ENCODE peak calls at places on chromosomes 1 and 21, in ten cellular contexts. E is thoracic aorta, C is pancreas, J is psoas muscle, M is Panc1, Z is BE2C, U is tibial artery, X is upper lobe of left lung, W is kidney, K is heart left ventricle. R is an unnamed sample. For H3K36me3, the result is how much of the 10 kb centered on the place peaks cover.

GRCh38 chr1:162822391-162823200 is 32.1 kb downstream of the HSD17B7 start:
- DNase-seq in E (no peak), C (no peak), J (no peak), M (no peak), Z (peak), U (no peak), X (peak), W (peak), K (no peak), R (peak)

GRCh38 chr1:12339861-12340557 is 110.2 kb downstream of the VPS13D start:
- DNase-seq in E (no peak), C (no peak), J (no peak), M (no peak), Z (no peak), U (no peak), X (no peak), W (no peak), K (no peak), R (no peak)

GRCh38 chr21:28590026-28590425 is 402.7 kb downstream of the LTN1 start:
- DNase-seq in E (no peak), C (no peak), J (no peak), M (no peak), Z (no peak), U (no peak), X (no peak), W (no peak), K (no peak), R (no peak)

GRCh38 chr21:46325073-46325912 is 1.3 kb downstream of the PCNT start:
- DNase-seq in E (no peak), C (peak), J (peak), M (no peak), Z (peak), U (peak), X (peak), W (peak), K (peak), R (peak)

GRCh38 chr1:29312469-29313466 is 76.4 kb downstream of the PTPRU start:
- DNase-seq in E (no peak), C (no peak), J (no peak), M (no peak), Z (no peak), U (no peak), X (no peak), W (no peak), K (no peak), R (no peak)

GRCh38 chr1:66292944-66293343 is 241.0 kb upstream of the SGIP1 start:
- DNase-seq in E (no peak), C (peak), J (no peak), M (no peak), Z (no peak), U (no peak), X (no peak), W (no peak), K (no peak), R (no peak)

GRCh38 chr1:2979191-2980072 is 41.8 kb upstream of the ACTRT2 start:
- DNase-seq in E (no peak), C (peak), J (no peak), M (no peak), Z (no peak), U (no peak), X (peak), W (peak), K (no peak), R (no peak)

GRCh38 chr21:43968410-43969114 is 43.5 kb upstream of the TRAPPC10 start:
- DNase-seq in E (no peak), C (no peak), J (peak), M (no peak), Z (no peak), U (no peak), X (peak), W (no peak), K (no peak), R (no peak)

GRCh38 chr1:93827128-93827527 is 51.9 kb downstream of the DNTTIP2 start:
- DNase-seq in E (no peak), C (no peak), J (no peak), M (no peak), Z (peak), U (no peak), X (no peak), W (no peak), K (no peak), R (no peak)

GRCh38 chr21:28106370-28106890 is 886.2 kb downstream of the LTN1 start:
- DNase-seq in E (no peak), C (no peak), J (no peak), M (no peak), Z (no peak), U (no peak), X (no peak), W (no peak), K (no peak), R (no peak)

GRCh38 chr1:98323906-98324358 is 337.6 kb upstream of the SNX7 start:
- DNase-seq in E (peak), C (no peak), J (no peak), M (peak), Z (no peak), U (peak), X (no peak), W (no peak), K (peak), R (peak)

GRCh38 chr21:30839304-30839703 is 9.7 kb upstream of the KRTAP7-1 start:
- DNase-seq in E (no peak), C (peak), J (no peak), M (no peak), Z (peak), U (no peak), X (no peak), W (no peak), K (no peak), R (no peak)

GRCh38 chr1:38489844-38490270 is 369.7 kb downstream of the RRAGC start:
- DNase-seq in E (no peak), C (peak), J (no peak), M (no peak), Z (peak), U (no peak), X (no peak), W (no peak), K (no peak), R (peak)

GRCh38 chr1:181807251-181807650 is 254.3 kb downstream of the ZNF648 start:
- DNase-seq in E (no peak), C (no peak), J (no peak), M (no peak), Z (no peak), U (no peak), X (no peak), W (no peak), K (no peak), R (no peak)

GRCh38 chr1:46450160-46450517 is 39.5 kb upstream of the DMBX1 start:
- DNase-seq in E (no peak), C (no peak), J (no peak), M (no peak), Z (no peak), U (no peak), X (no peak), W (no peak), K (no peak), R (no peak)

GRCh38 chr1:35281565-35281964 is 13.1 kb downstream of the ZMYM4 start:
- DNase-seq in E (no peak), C (no peak), J (no peak), M (no peak), Z (no peak), U (no peak), X (no peak), W (no peak), K (no peak), R (no peak)

GRCh38 chr1:236836157-236836556 is 41.1 kb downstream of the MTR start:
- DNase-seq in E (no peak), C (no peak), J (no peak), M (no peak), Z (no peak), U (no peak), X (no peak), W (no peak), K (no peak), R (no peak)
- H3K36me3 ChIP-seq in E (under half), C (under half), J (half or more), M (under half), Z (half or more), U (half or more), X (half or more), W (under half), K (under half), R (half or more)

GRCh38 chr1:147241955-147242448 is 482 bp upstream of the CHD1L start:
- DNase-seq in E (no peak), C (no peak), J (no peak), M (no peak), Z (no peak), U (no peak), X (no peak), W (no peak), K (no peak), R (no peak)
- H3K4me3 ChIP-seq in E (peak), C (peak), J (peak), M (peak), Z (peak), U (peak), X (peak), W (peak), K (peak), R (peak)

DNA sequence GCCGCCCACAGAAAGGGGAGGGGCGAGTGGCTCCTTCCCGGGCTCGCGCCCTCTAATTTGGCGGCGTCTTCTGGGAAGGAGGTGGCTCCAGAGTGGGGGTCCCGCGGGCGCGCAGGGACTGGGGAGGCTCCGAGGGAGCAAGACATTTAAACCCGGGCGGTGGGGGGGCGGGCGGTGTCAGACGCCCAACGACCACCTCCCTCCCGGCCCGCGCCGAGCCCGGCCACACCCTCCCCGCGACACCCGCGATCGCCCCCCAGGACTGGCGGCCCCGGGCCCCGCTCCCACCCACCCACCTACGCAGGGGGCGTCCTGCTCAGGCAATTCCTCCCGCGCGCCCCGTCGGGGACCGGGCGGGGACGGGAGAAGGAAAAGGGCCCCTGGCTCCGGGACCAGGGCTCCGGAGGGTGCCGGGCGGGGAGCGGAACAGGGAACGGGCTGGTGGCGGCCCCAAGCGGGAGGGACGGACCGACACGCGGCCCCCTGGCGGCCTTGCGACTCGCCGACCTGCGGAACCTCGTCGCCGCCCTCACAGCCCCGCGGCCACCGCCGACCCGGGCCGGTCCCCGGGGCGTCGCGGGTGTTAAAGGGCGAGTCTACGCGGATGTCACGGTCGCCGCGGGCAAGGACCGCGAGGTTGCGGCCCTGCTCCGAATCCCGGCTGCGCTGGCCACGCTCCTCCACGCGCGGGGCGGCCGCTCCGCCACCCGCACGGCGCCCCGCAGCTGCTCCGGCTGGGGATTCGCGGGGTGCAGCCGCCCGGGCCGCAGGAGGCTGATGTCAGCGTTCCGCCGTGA is 94.0 kb upstream of the FMN2 start:
- DNase-seq in E (no peak), C (peak), J (no peak), M (no peak), Z (peak), U (no peak), X (peak), W (peak), K (no peak), R (no peak)
- TF ChIP-seq CTCF in E (no peak), C (no peak), J (no peak), M (peak), Z (peak), U (no peak), X (no peak), W (peak), K (no peak), R (no peak)

DNA sequence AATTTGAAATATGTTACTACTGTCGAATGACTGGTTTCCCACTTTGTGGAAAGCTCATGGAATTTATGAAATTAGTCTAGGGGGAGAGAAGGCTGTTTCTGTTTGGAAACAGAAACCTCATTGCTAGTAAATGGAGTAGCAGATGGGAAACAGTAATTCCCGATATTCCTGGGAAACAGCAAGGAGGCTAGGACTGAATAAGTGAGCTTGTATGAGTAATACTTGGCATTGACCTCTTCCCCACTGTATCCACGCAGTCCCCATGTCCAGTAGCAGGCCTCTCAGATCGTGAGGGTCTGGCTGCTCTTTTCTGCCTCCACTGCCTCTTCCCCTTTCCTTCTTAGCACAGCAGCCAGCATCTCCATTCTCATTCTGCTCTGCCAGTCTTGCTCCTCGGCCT is 75.5 kb downstream of the PRDM2 start:
- DNase-seq in E (no peak), C (no peak), J (no peak), M (no peak), Z (no peak), U (no peak), X (no peak), W (no peak), K (no peak), R (no peak)
- H3K36me3 ChIP-seq in E (under half), C (under half), J (half or more), M (under half), Z (under half), U (half or more), X (half or more), W (under half), K (under half), R (half or more)

GRCh38 chr1:100597784-100598183 is 59.8 kb downstream of the GPR88 start:
- DNase-seq in E (no peak), C (no peak), J (no peak), M (no peak), Z (no peak), U (no peak), X (no peak), W (no peak), K (no peak), R (no peak)
- H3K4me3 ChIP-seq in E (no peak), C (no peak), J (no peak), M (no peak), Z (no peak), U (no peak), X (no peak), W (no peak), K (no peak), R (no peak)

GRCh38 chr1:111372336-111372965 is 55.1 kb downstream of the OVGP1 start:
- DNase-seq in E (no peak), C (no peak), J (no peak), M (no peak), Z (no peak), U (no peak), X (no peak), W (no peak), K (no peak), R (no peak)

GRCh38 chr1:111370871-111371270 is 56.7 kb downstream of the OVGP1 start:
- DNase-seq in E (no peak), C (no peak), J (no peak), M (no peak), Z (no peak), U (no peak), X (no peak), W (no peak), K (no peak), R (no peak)

GRCh38 chr1:111369645-111370044 is 57.9 kb downstream of the OVGP1 start:
- DNase-seq in E (no peak), C (peak), J (no peak), M (no peak), Z (no peak), U (no peak), X (no peak), W (no peak), K (no peak), R (no peak)

GRCh38 chr1:111366256-111366655 is 61.3 kb downstream of the OVGP1 start:
- DNase-seq in E (no peak), C (no peak), J (no peak), M (no peak), Z (no peak), U (no peak), X (no peak), W (no peak), K (no peak), R (no peak)

GRCh38 chr1:111369177-111369576 is 58.4 kb downstream of the OVGP1 start:
- DNase-seq in E (no peak), C (peak), J (no peak), M (no peak), Z (no peak), U (no peak), X (no peak), W (no peak), K (no peak), R (no peak)
- TF ChIP-seq CTCF in E (no peak), C (no peak), J (no peak), M (no peak), Z (no peak), U (no peak), X (no peak), W (no peak), K (no peak), R (no peak)